ENCODE peak calls at places on chromosomes 5 and 9, in six cellular contexts. One of them, this sample, is unnamed.

GRCh38 chr5:126052120-126052519 is 371.1 kb upstream of the GRAMD2B start:
- DNase-seq in tibial artery: no peak
- DNase-seq in lower lobe of right lung: no peak
- DNase-seq in BJ: no peak
- DNase-seq in colonic mucosa: no peak
- DNase-seq in transverse colon: no peak
- DNase-seq in this sample: no peak

GRCh38 chr5:59246470-59247250 is 646.9 kb downstream of the PDE4D start:
- DNase-seq in tibial artery: no peak
- DNase-seq in lower lobe of right lung: no peak
- DNase-seq in BJ: peak
- DNase-seq in colonic mucosa: no peak
- DNase-seq in transverse colon: no peak
- DNase-seq in this sample: peak

GRCh38 chr9:18333157-18333556 is 140.8 kb upstream of the ADAMTSL1 start:
- DNase-seq in tibial artery: no peak
- DNase-seq in lower lobe of right lung: no peak
- DNase-seq in BJ: no peak
- DNase-seq in colonic mucosa: no peak
- DNase-seq in transverse colon: no peak
- DNase-seq in this sample: no peak

GRCh38 chr9:36874921-36875320 is 159.1 kb downstream of the PAX5 start:
- DNase-seq in tibial artery: no peak
- DNase-seq in lower lobe of right lung: no peak
- DNase-seq in BJ: no peak
- DNase-seq in colonic mucosa: no peak
- DNase-seq in transverse colon: no peak
- DNase-seq in this sample: no peak

GRCh38 chr9:21943464-21943863 is 50.7 kb downstream of the CDKN2A start:
- DNase-seq in tibial artery: no peak
- DNase-seq in lower lobe of right lung: no peak
- DNase-seq in BJ: no peak
- DNase-seq in colonic mucosa: no peak
- DNase-seq in transverse colon: no peak
- DNase-seq in this sample: no peak

GRCh38 chr9:122381206-122381950 is 10.6 kb downstream of the PTGS1 start:
- DNase-seq in tibial artery: no peak
- DNase-seq in lower lobe of right lung: no peak
- DNase-seq in BJ: no peak
- DNase-seq in colonic mucosa: no peak
- DNase-seq in transverse colon: no peak
- DNase-seq in this sample: no peak

GRCh38 chr5:33198816-33199215 is 241.9 kb upstream of the TARS1 start:
- DNase-seq in tibial artery: no peak
- DNase-seq in lower lobe of right lung: no peak
- DNase-seq in BJ: no peak
- DNase-seq in colonic mucosa: no peak
- DNase-seq in transverse colon: no peak
- DNase-seq in this sample: no peak

GRCh38 chr5:123120197-123120596 is 31.2 kb downstream of the PRDM6 start:
- DNase-seq in tibial artery: no peak
- DNase-seq in lower lobe of right lung: no peak
- DNase-seq in BJ: no peak
- DNase-seq in colonic mucosa: no peak
- DNase-seq in transverse colon: no peak
- DNase-seq in this sample: no peak

GRCh38 chr5:134177197-134178171 is 734 bp upstream of the SKP1 start:
- DNase-seq in tibial artery: peak
- DNase-seq in lower lobe of right lung: peak
- DNase-seq in BJ: no peak
- DNase-seq in colonic mucosa: peak
- DNase-seq in transverse colon: peak
- DNase-seq in this sample: no peak

GRCh38 chr5:32339198-32339597 is 26.5 kb upstream of the MTMR12 start:
- DNase-seq in tibial artery: no peak
- DNase-seq in lower lobe of right lung: no peak
- DNase-seq in BJ: no peak
- DNase-seq in colonic mucosa: no peak
- DNase-seq in transverse colon: no peak
- DNase-seq in this sample: no peak

GRCh38 chr9:22033012-22033630 is 24.0 kb upstream of the CDKN2B start:
- DNase-seq in tibial artery: no peak
- DNase-seq in lower lobe of right lung: no peak
- DNase-seq in BJ: no peak
- DNase-seq in colonic mucosa: no peak
- DNase-seq in transverse colon: no peak
- DNase-seq in this sample: no peak

GRCh38 chr5:54704825-54705224 is 187.3 kb downstream of the SNX18 start:
- DNase-seq in tibial artery: no peak
- DNase-seq in lower lobe of right lung: no peak
- DNase-seq in BJ: no peak
- DNase-seq in colonic mucosa: no peak
- DNase-seq in transverse colon: no peak
- DNase-seq in this sample: no peak

GRCh38 chr9:19656704-19657103 is 132.1 kb downstream of the SLC24A2 start:
- DNase-seq in tibial artery: no peak
- DNase-seq in lower lobe of right lung: no peak
- DNase-seq in BJ: no peak
- DNase-seq in colonic mucosa: no peak
- DNase-seq in transverse colon: no peak
- DNase-seq in this sample: no peak
- H3K4me3 ChIP-seq in tibial artery: no peak
- H3K4me3 ChIP-seq in lower lobe of right lung: no peak
- H3K4me3 ChIP-seq in BJ: no peak
- H3K4me3 ChIP-seq in colonic mucosa: no peak
- H3K4me3 ChIP-seq in transverse colon: no peak
- H3K4me3 ChIP-seq in this sample: no peak

GRCh38 chr5:63398346-63398745 is 563.9 kb downstream of the HTR1A start:
- DNase-seq in tibial artery: no peak
- DNase-seq in lower lobe of right lung: no peak
- DNase-seq in BJ: no peak
- DNase-seq in colonic mucosa: no peak
- DNase-seq in transverse colon: no peak
- DNase-seq in this sample: no peak

GRCh38 chr5:63400079-63400478 is 562.2 kb downstream of the HTR1A start:
- DNase-seq in tibial artery: no peak
- DNase-seq in lower lobe of right lung: no peak
- DNase-seq in BJ: no peak
- DNase-seq in colonic mucosa: no peak
- DNase-seq in transverse colon: no peak
- DNase-seq in this sample: peak

DNA sequence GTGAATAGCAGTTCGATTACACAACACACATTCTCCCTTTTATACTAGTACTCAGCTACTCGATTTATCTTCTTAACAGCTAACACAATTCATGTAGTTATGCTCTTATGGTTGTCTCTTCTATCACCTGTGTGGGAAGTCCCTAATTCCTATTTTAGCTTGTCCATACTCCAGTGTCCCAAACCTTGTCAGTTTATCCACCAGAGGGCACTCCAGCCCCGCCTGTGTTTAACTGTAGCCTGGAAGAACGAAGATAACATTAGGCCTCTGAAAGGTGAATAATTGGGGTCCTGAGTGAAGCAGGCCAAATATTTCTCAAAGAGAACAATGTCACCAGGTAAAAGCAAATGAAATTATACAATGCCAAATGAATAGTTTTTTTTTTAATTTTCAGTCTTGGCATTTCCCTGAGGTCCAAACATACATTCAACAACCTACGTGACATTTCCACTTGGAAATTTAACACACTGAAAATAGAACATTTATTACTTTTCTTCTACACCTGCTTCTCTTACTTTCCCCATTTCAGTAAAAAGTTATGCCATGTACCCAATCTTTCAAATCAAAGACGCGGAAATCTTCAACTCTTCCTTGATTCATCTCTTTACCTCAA is 560.7 kb downstream of the HTR1A start:
- DNase-seq in tibial artery: peak
- DNase-seq in lower lobe of right lung: peak
- DNase-seq in BJ: no peak
- DNase-seq in colonic mucosa: peak
- DNase-seq in transverse colon: peak
- DNase-seq in this sample: peak
- TF ChIP-seq CTCF in tibial artery: peak
- TF ChIP-seq CTCF in lower lobe of right lung: peak
- TF ChIP-seq CTCF in BJ: peak
- TF ChIP-seq CTCF in colonic mucosa: peak
- TF ChIP-seq CTCF in transverse colon: peak
- TF ChIP-seq CTCF in this sample: peak

GRCh38 chr5:96588551-96588950 is 73.6 kb upstream of the CAST start:
- DNase-seq in tibial artery: no peak
- DNase-seq in lower lobe of right lung: no peak
- DNase-seq in BJ: no peak
- DNase-seq in colonic mucosa: no peak
- DNase-seq in transverse colon: no peak
- DNase-seq in this sample: no peak
- H3K4me3 ChIP-seq in tibial artery: no peak
- H3K4me3 ChIP-seq in lower lobe of right lung: no peak
- H3K4me3 ChIP-seq in BJ: no peak
- H3K4me3 ChIP-seq in colonic mucosa: no peak
- H3K4me3 ChIP-seq in transverse colon: no peak
- H3K4me3 ChIP-seq in this sample: no peak

GRCh38 chr5:128844354-128844923 is 120.8 kb upstream of the SLC27A6 start:
- DNase-seq in tibial artery: no peak
- DNase-seq in lower lobe of right lung: no peak
- DNase-seq in BJ: no peak
- DNase-seq in colonic mucosa: no peak
- DNase-seq in transverse colon: no peak
- DNase-seq in this sample: peak
- TF ChIP-seq CTCF in tibial artery: peak
- TF ChIP-seq CTCF in lower lobe of right lung: peak
- TF ChIP-seq CTCF in BJ: peak
- TF ChIP-seq CTCF in colonic mucosa: peak
- TF ChIP-seq CTCF in transverse colon: peak
- TF ChIP-seq CTCF in this sample: peak

DNA sequence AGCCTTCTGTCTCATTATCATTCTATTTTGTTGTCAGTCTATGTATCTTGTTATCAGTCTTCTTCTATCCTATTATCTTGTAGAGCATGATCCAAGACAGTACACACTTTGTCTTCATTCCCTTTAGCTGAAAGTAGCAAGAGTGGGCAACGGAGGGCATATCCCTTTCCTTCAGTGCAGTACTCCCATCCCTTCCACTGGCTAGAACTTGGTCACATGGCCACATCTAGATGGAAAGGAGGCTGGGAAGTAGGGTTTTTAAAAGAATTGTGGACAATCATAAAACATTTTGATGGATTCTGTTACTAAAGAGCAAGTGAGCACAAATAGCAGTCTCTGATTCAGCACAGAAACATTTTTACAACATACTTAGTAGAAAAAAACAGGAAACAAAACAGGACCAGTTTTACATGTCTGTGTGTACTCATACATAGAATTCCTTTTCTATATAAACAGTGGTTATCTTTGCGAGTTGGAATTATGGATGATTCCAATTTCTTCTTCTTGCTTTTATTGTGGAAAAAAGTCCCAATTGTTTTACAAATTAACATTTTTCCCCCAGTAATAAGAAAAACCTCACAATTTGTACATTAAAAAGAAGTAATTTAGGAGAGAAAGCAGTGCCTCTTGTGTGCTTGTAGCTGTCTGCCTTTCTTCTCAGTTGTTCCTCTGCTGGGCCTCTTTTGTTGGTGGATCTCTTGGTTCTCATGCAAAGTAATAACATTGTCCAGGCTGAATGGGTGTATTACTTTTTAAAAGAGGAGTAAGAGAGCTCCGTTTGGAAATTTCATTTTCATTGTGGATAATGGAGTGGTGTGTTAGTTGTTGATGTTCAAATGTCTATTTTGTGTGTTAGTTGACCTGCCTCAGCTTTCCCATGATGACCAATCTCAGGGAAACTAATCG is 410.9 kb upstream of the TRPC7 start:
- DNase-seq in tibial artery: no peak
- DNase-seq in lower lobe of right lung: no peak
- DNase-seq in BJ: peak
- DNase-seq in colonic mucosa: no peak
- DNase-seq in transverse colon: no peak
- DNase-seq in this sample: no peak
- H3K4me3 ChIP-seq in tibial artery: no peak
- H3K4me3 ChIP-seq in lower lobe of right lung: no peak
- H3K4me3 ChIP-seq in BJ: no peak
- H3K4me3 ChIP-seq in colonic mucosa: no peak
- H3K4me3 ChIP-seq in transverse colon: no peak
- H3K4me3 ChIP-seq in this sample: no peak

DNA sequence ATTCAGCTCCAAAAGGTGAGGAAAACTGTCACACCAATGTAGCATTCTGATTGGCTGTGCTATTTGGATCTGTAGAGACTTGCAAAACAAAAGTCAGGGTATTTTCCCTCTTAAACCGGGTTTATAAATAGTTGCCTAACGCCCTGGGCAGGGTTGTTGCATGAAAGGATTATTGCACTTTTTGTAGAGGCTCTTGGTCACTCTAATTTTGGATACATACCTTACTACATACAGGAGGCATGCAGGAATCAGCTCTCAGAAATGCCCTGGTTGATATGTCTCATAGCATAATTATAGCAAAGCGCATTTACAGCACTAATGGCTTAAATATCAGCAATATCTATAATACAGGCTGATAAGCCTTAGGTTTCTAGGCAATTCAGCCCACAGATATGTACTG is 200.0 kb upstream of the GDNF start:
- DNase-seq in tibial artery: no peak
- DNase-seq in lower lobe of right lung: no peak
- DNase-seq in BJ: no peak
- DNase-seq in colonic mucosa: no peak
- DNase-seq in transverse colon: no peak
- DNase-seq in this sample: no peak
- TF ChIP-seq CTCF in tibial artery: no peak
- TF ChIP-seq CTCF in lower lobe of right lung: no peak
- TF ChIP-seq CTCF in BJ: no peak
- TF ChIP-seq CTCF in colonic mucosa: no peak
- TF ChIP-seq CTCF in transverse colon: no peak
- TF ChIP-seq CTCF in this sample: no peak

GRCh38 chr9:33468215-33468730 is 5.5 kb downstream of the NOL6 start:
- DNase-seq in tibial artery: no peak
- DNase-seq in lower lobe of right lung: peak
- DNase-seq in BJ: no peak
- DNase-seq in colonic mucosa: no peak
- DNase-seq in transverse colon: peak
- DNase-seq in this sample: no peak
- H3K4me3 ChIP-seq in tibial artery: no peak
- H3K4me3 ChIP-seq in lower lobe of right lung: no peak
- H3K4me3 ChIP-seq in BJ: no peak
- H3K4me3 ChIP-seq in colonic mucosa: no peak
- H3K4me3 ChIP-seq in transverse colon: no peak
- H3K4me3 ChIP-seq in this sample: no peak

GRCh38 chr5:149314571-149315111 is 30.7 kb upstream of the GRPEL2 start:
- DNase-seq in tibial artery: no peak
- DNase-seq in lower lobe of right lung: no peak
- DNase-seq in BJ: no peak
- DNase-seq in colonic mucosa: no peak
- DNase-seq in transverse colon: no peak
- DNase-seq in this sample: no peak
- TF ChIP-seq CTCF in tibial artery: no peak
- TF ChIP-seq CTCF in lower lobe of right lung: no peak
- TF ChIP-seq CTCF in BJ: no peak
- TF ChIP-seq CTCF in colonic mucosa: no peak
- TF ChIP-seq CTCF in transverse colon: no peak
- TF ChIP-seq CTCF in this sample: no peak

This sample was measured in LNCaP clone FGC.